ENCODE peak calls at places on chromosomes 6 and 20, in six cellular contexts. C is PC-9, D is lung, S is tibial nerve, F is endothelial cell, V is left ventricle myocardium inferior. W is an unnamed sample.

GRCh38 chr6:64252256-64252655 is 616.7 kb downstream of the PHF3 start:
- DNase-seq in D (no peak), V (no peak), C (no peak), S (no peak), F (no peak), W (no peak)

GRCh38 chr6:148221580-148221979 is 121.1 kb upstream of the SASH1 start:
- DNase-seq in S (no peak), V (no peak), C (no peak), F (no peak), D (no peak), W (no peak)

GRCh38 chr6:36319436-36319762 is 17.3 kb downstream of the BNIP5 start:
- DNase-seq in S (no peak), C (no peak), D (no peak), F (no peak), V (no peak), W (no peak)

GRCh38 chr20:57469418-57470211 is 55.3 kb downstream of the CTCFL start:
- DNase-seq in S (no peak), V (peak; percentile 65), D (no peak), C (no peak), F (no peak), W (no peak)

GRCh38 chr6:107418118-107418517 is 41.2 kb downstream of the PDSS2 start:
- DNase-seq in S (no peak), D (no peak), C (no peak), F (no peak), V (no peak), W (no peak)

GRCh38 chr20:33301192-33301930 is 18.3 kb downstream of the BPIFB1 start:
- DNase-seq in S (no peak), F (no peak), D (no peak), C (no peak), V (no peak), W (peak; percentile 4)

GRCh38 chr20:50015993-50016770 is 33.4 kb downstream of the SNAI1 start:
- DNase-seq in S (no peak), V (peak; percentile 19), F (no peak), C (no peak), D (no peak), W (no peak)

GRCh38 chr6:77089776-77090175 is 373.5 kb downstream of the HTR1B start:
- DNase-seq in D (no peak), S (no peak), V (no peak), C (no peak), F (no peak), W (no peak)

GRCh38 chr6:35564733-35565132 is 52.0 kb upstream of the TULP1 start:
- DNase-seq in F (no peak), C (no peak), D (no peak), V (no peak), S (no peak), W (no peak)

GRCh38 chr6:118401325-118401998 is 146.6 kb upstream of the PLN start:
- DNase-seq in D (no peak), F (no peak), V (no peak), S (no peak), C (no peak), W (no peak)

GRCh38 chr20:51140671-51141070 is 117.8 kb upstream of the KCNG1 start:
- DNase-seq in F (no peak), V (no peak), D (no peak), S (no peak), C (no peak), W (no peak)

GRCh38 chr6:121971886-121972285 is 427.6 kb upstream of the HSF2 start:
- DNase-seq in V (no peak), F (no peak), D (no peak), S (no peak), C (peak; percentile 16), W (no peak)

GRCh38 chr6:37535701-37536461 is 36.2 kb upstream of the CCDC167 start:
- DNase-seq in D (no peak), C (peak; percentile 47), S (no peak), F (no peak), V (no peak), W (no peak)

GRCh38 chr6:37539706-37540352 is 40.1 kb upstream of the CCDC167 start:
- DNase-seq in F (no peak), D (no peak), V (no peak), S (no peak), C (no peak), W (no peak)

GRCh38 chr6:37540390-37540789 is 40.7 kb upstream of the CCDC167 start:
- DNase-seq in F (no peak), S (no peak), C (no peak), V (no peak), D (no peak), W (no peak)

GRCh38 chr6:37536462-37537225 is 37.0 kb upstream of the CCDC167 start:
- DNase-seq in D (no peak), V (no peak), F (peak; percentile 29), S (no peak), C (no peak), W (no peak)

GRCh38 chr6:37538107-37538506 is 38.4 kb upstream of the CCDC167 start:
- DNase-seq in C (peak; percentile 50), D (no peak), F (peak; percentile 23), S (no peak), V (no peak), W (no peak)
- TF ChIP-seq CTCF in C (peak; percentile 69), D (no peak), F (no peak), S (no peak), V (peak; percentile 22), W (no peak)

GRCh38 chr6:74068945-74069570 is 373.1 kb downstream of the CD109 start:
- DNase-seq in S (no peak), D (no peak), C (no peak), F (no peak), V (no peak), W (no peak)

GRCh38 chr6:74066168-74066871 is 370.3 kb downstream of the CD109 start:
- DNase-seq in V (no peak), D (no peak), S (no peak), C (no peak), F (no peak), W (no peak)

GRCh38 chr6:74073896-74074295 is 377.9 kb downstream of the CD109 start:
- DNase-seq in V (no peak), C (no peak), F (no peak), D (no peak), S (no peak), W (no peak)

GRCh38 chr6:74073429-74073828 is 377.4 kb downstream of the CD109 start:
- DNase-seq in F (no peak), D (no peak), S (no peak), V (no peak), C (no peak), W (no peak)

DNA sequence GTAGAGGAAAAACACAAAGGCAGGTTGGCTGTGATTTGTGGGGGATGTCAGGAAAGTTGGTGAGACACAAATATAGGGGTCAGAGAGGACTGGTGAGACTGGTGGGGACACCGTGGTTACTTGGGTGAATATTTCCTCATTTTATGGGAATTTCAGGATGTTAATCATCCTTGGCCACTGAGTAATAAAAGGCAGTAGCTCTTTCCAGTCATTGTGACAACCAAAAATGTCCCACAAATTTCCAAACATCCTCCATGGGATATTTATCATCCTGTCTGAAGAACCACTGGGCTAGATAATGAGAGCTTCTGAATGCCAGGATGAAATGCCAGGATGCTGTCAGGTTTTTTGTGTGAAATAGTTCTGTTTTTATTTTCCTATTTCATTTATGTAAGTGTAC is 374.1 kb downstream of the CD109 start:
- DNase-seq in C (no peak), V (no peak), S (no peak), D (no peak), F (no peak), W (no peak)
- TF ChIP-seq CTCF in C (no peak), V (no peak), S (no peak), D (no peak), F (no peak), W (no peak)

DNA sequence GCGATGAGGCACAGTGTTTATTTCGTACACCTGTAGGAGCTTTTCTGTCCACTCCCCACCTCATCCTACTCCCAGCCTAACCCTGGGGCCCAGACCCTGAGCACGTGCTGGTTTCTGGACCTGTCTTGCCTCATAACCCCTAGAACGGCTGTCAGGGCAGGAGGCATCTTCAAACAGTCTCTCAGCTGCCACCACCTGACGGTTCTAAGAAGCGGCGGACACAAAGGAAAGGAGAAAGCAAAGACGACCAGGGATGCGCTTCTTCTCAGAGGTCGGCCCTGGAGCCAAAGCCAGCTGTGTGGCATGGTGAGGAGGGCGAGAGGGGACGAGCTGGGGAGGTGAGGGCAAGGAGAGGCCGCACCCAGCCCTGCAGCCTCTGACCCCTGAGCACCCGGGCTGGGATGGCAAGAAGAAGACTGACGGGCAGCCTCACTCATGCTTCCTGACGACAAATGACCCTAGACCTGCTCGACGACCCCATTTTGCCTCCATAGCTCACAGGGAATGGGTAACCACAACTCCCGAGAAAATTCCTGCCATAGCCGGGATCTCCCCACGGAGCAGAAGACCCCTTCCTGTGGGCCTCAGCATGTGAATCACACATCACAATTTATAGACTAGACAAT is 62.1 kb downstream of the WDR27 start:
- DNase-seq in C (no peak), V (no peak), D (no peak), S (no peak), F (no peak), W (no peak)
- TF ChIP-seq CTCF in C (no peak), V (no peak), D (no peak), S (no peak), F (no peak), W (no peak)

GRCh38 chr20:15637971-15638754 is 935.1 kb downstream of the KIF16B start:
- DNase-seq in V (no peak), D (no peak), F (no peak), S (no peak), C (no peak), W (no peak)
- TF ChIP-seq CTCF in V (no peak), D (no peak), F (no peak), S (no peak), C (no peak), W (no peak)

W was measured in activated CD8-positive, alpha-beta T cell treated with anti-CD3 and anti-CD28 coated beads for 36 hours.